ENCODE peak calls at places on chromosomes 1 and 21, in eight cellular contexts. N, I, V, F, O, P, A and B are unnamed samples.
A peak's percentile ranks its signal among the peaks of the same experiment; 100 is the strongest.

GRCh38 chr1:58746757-58747156 is 37.1 kb downstream of the JUN start:
- DNase-seq in N (no peak), I (no peak), V (no peak), F (no peak), O (peak; percentile 46), P (no peak), A (no peak), B (no peak)

GRCh38 chr1:198281911-198282310 is 125.1 kb downstream of the NEK7 start:
- DNase-seq in N (no peak), I (no peak), V (no peak), F (no peak), O (no peak), P (no peak), A (no peak), B (no peak)

GRCh38 chr1:36971832-36972231 is 62.5 kb downstream of the GRIK3 start:
- DNase-seq in N (no peak), I (no peak), V (no peak), F (no peak), O (no peak), P (no peak), A (no peak), B (no peak)

GRCh38 chr1:70979879-70980278 is 67.7 kb downstream of the PTGER3 start:
- DNase-seq in N (no peak), I (no peak), V (no peak), F (no peak), O (no peak), P (no peak), A (no peak), B (no peak)

GRCh38 chr1:12549106-12549459 is 68.9 kb downstream of the DHRS3 start:
- DNase-seq in N (peak; percentile 61), I (no peak), V (no peak), F (no peak), O (peak; percentile 14), P (peak; percentile 61), A (no peak), B (no peak)

GRCh38 chr1:184943998-184944397 is 30.3 kb downstream of the NIBAN1 start:
- DNase-seq in N (no peak), I (no peak), V (no peak), F (no peak), O (no peak), P (no peak), A (no peak), B (no peak)

GRCh38 chr1:31834501-31834900 is 18.7 kb upstream of the SPOCD1 start:
- DNase-seq in N (no peak), I (no peak), V (no peak), F (no peak), O (no peak), P (no peak), A (no peak), B (no peak)

GRCh38 chr1:45012639-45013278 is 705 bp downstream of the UROD start:
- DNase-seq in N (peak; percentile 77), I (peak; percentile 15), V (peak; percentile 37), F (no peak), O (peak; percentile 61), P (peak; percentile 82), A (peak; percentile 53), B (no peak)

GRCh38 chr1:19204665-19205266 is 5.3 kb downstream of the UBR4 start:
- DNase-seq in N (no peak), I (no peak), V (no peak), F (no peak), O (peak; percentile 18), P (no peak), A (no peak), B (no peak)

GRCh38 chr1:11365744-11366387 is 92.9 kb downstream of the UBIAD1 start:
- DNase-seq in N (no peak), I (no peak), V (no peak), F (no peak), O (no peak), P (no peak), A (no peak), B (no peak)

GRCh38 chr1:63904826-63905225 is 131.0 kb downstream of the ROR1 start:
- DNase-seq in N (no peak), I (no peak), V (no peak), F (no peak), O (no peak), P (no peak), A (no peak), B (no peak)

GRCh38 chr21:18725653-18726052 is 322.1 kb upstream of the TMPRSS15 start:
- DNase-seq in N (no peak), I (no peak), V (no peak), F (no peak), O (no peak), P (no peak), A (peak; percentile 15), B (no peak)

GRCh38 chr1:184598403-184598802 is 156.3 kb downstream of the EDEM3 start:
- DNase-seq in N (no peak), I (no peak), V (no peak), F (no peak), O (no peak), P (no peak), A (no peak), B (no peak)

GRCh38 chr1:107139833-107140702 is 771 bp upstream of the NTNG1 start:
- DNase-seq in N (peak; percentile 39), I (no peak), V (no peak), F (no peak), O (peak; percentile 41), P (no peak), A (peak; percentile 55), B (no peak)

GRCh38 chr1:156246762-156247459 is 945 bp downstream of the PAQR6 start:
- DNase-seq in N (no peak), I (no peak), V (no peak), F (no peak), O (no peak), P (no peak), A (no peak), B (no peak)

GRCh38 chr1:11719313-11720032 is 16.5 kb upstream of the AGTRAP start:
- DNase-seq in N (peak; percentile 66), I (peak; percentile 85), V (peak; percentile 41), F (peak; percentile 63), O (peak; percentile 61), P (peak; percentile 84), A (peak; percentile 71), B (peak; percentile 68)

GRCh38 chr1:220113136-220113695 is 19.3 kb downstream of the IARS2 start:
- DNase-seq in N (peak; percentile 26), I (peak; percentile 18), V (peak; percentile 25), F (no peak), O (peak; percentile 63), P (no peak), A (no peak), B (no peak)

GRCh38 chr21:42195378-42196031 is 23.4 kb upstream of the ABCG1 start:
- DNase-seq in N (no peak), I (no peak), V (no peak), F (no peak), O (peak; percentile 66), P (no peak), A (no peak), B (peak; percentile 74)

GRCh38 chr1:242435200-242435599 is 89.3 kb downstream of the PLD5 start:
- DNase-seq in N (no peak), I (no peak), V (no peak), F (no peak), O (no peak), P (no peak), A (no peak), B (no peak)

GRCh38 chr1:26694185-26694572 is 1.6 kb upstream of the ARID1A start:
- DNase-seq in N (no peak), I (no peak), V (no peak), F (no peak), O (no peak), P (no peak), A (no peak), B (no peak)

GRCh38 chr1:15951341-15952153 is 24.4 kb downstream of the ZBTB17 start:
- DNase-seq in N (no peak), I (no peak), V (no peak), F (no peak), O (no peak), P (no peak), A (no peak), B (no peak)

GRCh38 chr1:216705686-216706085 is 17.5 kb downstream of the ESRRG start:
- DNase-seq in N (no peak), I (no peak), V (no peak), F (no peak), O (no peak), P (no peak), A (no peak), B (no peak)

GRCh38 chr1:226644541-226645176 is 94.4 kb downstream of the ITPKB start:
- DNase-seq in N (no peak), I (no peak), V (no peak), F (no peak), O (no peak), P (no peak), A (no peak), B (no peak)

GRCh38 chr1:100511058-100511457 is 26.9 kb upstream of the GPR88 start:
- DNase-seq in N (no peak), I (no peak), V (no peak), F (no peak), O (no peak), P (no peak), A (no peak), B (no peak)

GRCh38 chr1:218473527-218473926 is 128.4 kb downstream of the TGFB2 start:
- DNase-seq in N (no peak), I (no peak), V (no peak), F (no peak), O (peak; percentile 68), P (no peak), A (no peak), B (no peak)

GRCh38 chr1:17629460-17629859 is 90.0 kb downstream of the ARHGEF10L start:
- DNase-seq in N (no peak), I (no peak), V (no peak), F (no peak), O (no peak), P (no peak), A (peak; percentile 41), B (no peak)